ENCODE peak calls at places on chromosomes 5 and 9, in five cellular contexts. Q is fibroblast of lung; B is HS-5; O is activated CD4-positive, alpha-beta T cell treated with anti-CD3 and anti-CD28 coated beads for 1 hour; M is skeletal muscle cell. R is an unnamed sample.

GRCh38 chr9:129776938-129777768 is 24.3 kb upstream of the PTGES start:
- DNase-seq in Q (peak; percentile 100), B (peak; percentile 95), M (peak; percentile 99), O (no peak), R (peak; percentile 67)

GRCh38 chr5:133247881-133248642 is 196.2 kb downstream of the HSPA4 start:
- DNase-seq in Q (peak; percentile 30), O (no peak), B (no peak), M (peak; percentile 51), R (no peak)

GRCh38 chr9:91187965-91188344 is 173.8 kb downstream of the AUH start:
- DNase-seq in O (no peak), M (peak; percentile 66), B (no peak), Q (peak; percentile 88), R (no peak)

GRCh38 chr5:139253115-139253514 is 40.4 kb upstream of the MATR3 start:
- DNase-seq in B (no peak), O (no peak), M (no peak), Q (no peak), R (no peak)

GRCh38 chr9:37963936-37964739 is 60.2 kb upstream of the SLC25A51 start:
- DNase-seq in Q (peak; percentile 99), B (peak; percentile 75), O (no peak), M (peak; percentile 95), R (no peak)

GRCh38 chr5:74483001-74483400 is 157.5 kb downstream of the ENC1 start:
- DNase-seq in M (no peak), Q (no peak), O (no peak), B (no peak), R (no peak)

GRCh38 chr9:131608469-131609115 is 63.3 kb downstream of the PRRT1B start:
- DNase-seq in B (peak; percentile 77), M (peak; percentile 57), O (no peak), Q (peak; percentile 93), R (no peak)

GRCh38 chr5:128245974-128246373 is 162.4 kb downstream of the SLC12A2 start:
- DNase-seq in O (no peak), M (no peak), B (no peak), Q (no peak), R (no peak)

GRCh38 chr9:86557063-86557766 is 203.0 kb upstream of the TUT7 start:
- DNase-seq in Q (peak; percentile 66), O (no peak), B (peak; percentile 59), M (peak; percentile 95), R (no peak)

GRCh38 chr5:170307575-170308465 is 10.2 kb upstream of the LCP2 start:
- DNase-seq in B (no peak), Q (peak; percentile 38), O (no peak), M (peak; percentile 79), R (no peak)

GRCh38 chr5:167348980-167349379 is 942.5 kb upstream of the WWC1 start:
- DNase-seq in Q (no peak), O (no peak), M (no peak), B (no peak), R (no peak)

GRCh38 chr9:89328064-89328463 is 9.8 kb downstream of the SECISBP2 start:
- DNase-seq in O (no peak), Q (peak; percentile 35), M (no peak), B (no peak), R (no peak)

GRCh38 chr9:121859646-121860045 is 208.2 kb downstream of the DAB2IP start:
- DNase-seq in B (no peak), Q (no peak), O (no peak), M (no peak), R (no peak)

GRCh38 chr9:94632736-94633135 is 6.6 kb downstream of the FBP1 start:
- DNase-seq in B (no peak), Q (no peak), M (no peak), O (no peak), R (no peak)

GRCh38 chr9:126307306-126308061 is 19.1 kb upstream of the MVB12B start:
- DNase-seq in M (no peak), Q (no peak), O (no peak), B (no peak), R (no peak)

GRCh38 chr9:89793551-89793950 is 188.7 kb downstream of the GADD45G start:
- DNase-seq in Q (no peak), B (no peak), O (no peak), M (no peak), R (no peak)

GRCh38 chr5:39992617-39993203 is 567.9 kb upstream of the DAB2 start:
- DNase-seq in Q (peak; percentile 4), M (peak; percentile 14), B (no peak), O (no peak), R (no peak)

GRCh38 chr9:104817437-104817836 is 53.5 kb downstream of the NIPSNAP3B start:
- DNase-seq in O (no peak), Q (no peak), B (no peak), M (no peak), R (no peak)

GRCh38 chr5:61423487-61424157 is 91.6 kb downstream of the ZSWIM6 start:
- DNase-seq in Q (no peak), O (no peak), M (no peak), B (no peak), R (no peak)

GRCh38 chr9:121876658-121877271 is 216.3 kb downstream of the TTLL11 start:
- DNase-seq in O (no peak), Q (peak; percentile 88), M (no peak), B (no peak), R (no peak)

GRCh38 chr5:32714836-32715235 is 3.7 kb downstream of the NPR3 start:
- DNase-seq in O (no peak), M (no peak), B (no peak), Q (peak; percentile 55), R (no peak)

GRCh38 chr5:53031695-53032096 is 42.5 kb downstream of the ITGA2 start:
- DNase-seq in B (peak; percentile 81), O (no peak), Q (peak; percentile 95), M (peak; percentile 70), R (peak; percentile 65)

GRCh38 chr5:8842906-8843590 is 702.8 kb downstream of the SEMA5A start:
- DNase-seq in O (no peak), B (no peak), Q (no peak), M (no peak), R (no peak)

GRCh38 chr9:129405089-129405830 is 215.6 kb downstream of the C9orf50 start:
- DNase-seq in O (no peak), Q (peak; percentile 81), B (no peak), M (no peak), R (no peak)

GRCh38 chr5:117486879-117487391 is 912.3 kb upstream of the SEMA6A start:
- DNase-seq in Q (no peak), O (no peak), B (no peak), M (no peak), R (no peak)

GRCh38 chr5:159262472-159262858 is 625 bp upstream of the UBLCP1 start:
- DNase-seq in B (no peak), M (no peak), Q (peak; percentile 45), O (no peak), R (no peak)

GRCh38 chr9:98385751-98386150 is 130.3 kb upstream of the TBC1D2 start:
- DNase-seq in Q (no peak), O (no peak), M (no peak), B (no peak), R (no peak)

GRCh38 chr5:133273661-133274596 is 222.1 kb downstream of the HSPA4 start:
- DNase-seq in O (no peak), B (no peak), Q (peak; percentile 66), M (peak; percentile 45), R (no peak)

GRCh38 chr9:130471411-130472183 is 26.8 kb downstream of the ASS1 start:
- DNase-seq in Q (no peak), O (no peak), B (no peak), M (no peak), R (no peak)

GRCh38 chr5:147918101-147918500 is 11.8 kb upstream of the C5orf46 start:
- DNase-seq in Q (peak; percentile 62), M (no peak), O (no peak), B (peak; percentile 5), R (no peak)

GRCh38 chr9:126861707-126862460 is 1.4 kb downstream of the ZBTB34 start:
- DNase-seq in B (peak; percentile 32), Q (no peak), M (peak; percentile 27), O (no peak), R (no peak)

GRCh38 chr5:107121793-107122519 is 548.8 kb downstream of the EFNA5 start:
- DNase-seq in B (no peak), Q (no peak), M (no peak), O (no peak), R (no peak)

GRCh38 chr9:104092192-104092591 is 1.9 kb upstream of the SMC2 start:
- DNase-seq in O (no peak), M (no peak), Q (no peak), B (no peak), R (no peak)

GRCh38 chr5:141880961-141881801 is 3.0 kb upstream of the PCDH1 start:
- DNase-seq in M (no peak), B (no peak), O (no peak), Q (no peak), R (no peak)

GRCh38 chr5:178145965-178146820 is 7.5 kb downstream of the NHP2 start:
- DNase-seq in B (no peak), M (no peak), Q (peak; percentile 23), O (peak; percentile 65), R (peak; percentile 90)

GRCh38 chr9:131398204-131398603 is 4.3 kb downstream of the PRRC2B start:
- DNase-seq in M (no peak), O (peak; percentile 40), B (no peak), Q (peak; percentile 71), R (peak; percentile 83)

GRCh38 chr5:74465724-74466123 is 174.8 kb downstream of the ENC1 start:
- DNase-seq in Q (no peak), O (no peak), B (no peak), M (no peak), R (no peak)

GRCh38 chr9:120152295-120152694 is 427.7 kb downstream of the CDK5RAP2 start:
- DNase-seq in O (no peak), Q (peak; percentile 7), M (no peak), B (no peak), R (no peak)

GRCh38 chr9:35277649-35278359 is 116.0 kb downstream of the UNC13B start:
- DNase-seq in M (peak; percentile 75), B (peak; percentile 20), Q (peak; percentile 90), O (no peak), R (no peak)

GRCh38 chr9:9437641-9438040 is 1175.2 kb downstream of the PTPRD start:
- DNase-seq in B (no peak), O (no peak), M (no peak), Q (no peak), R (no peak)